ENCODE peak calls at places on chromosomes 11 and 22, in six cellular contexts. One of them, this sample, is unnamed.

GRCh38 chr22:50184541-50185383 is 951 bp upstream of the TRABD start:
- DNase-seq in activated T-cell treated with anti-CD3 and anti-CD28 coated beads, Interleukin-2, amount 50 U/mL, for 72 hours: no peak
- DNase-seq in amygdala: no peak
- DNase-seq in SW480: no peak
- DNase-seq in stimulated activated CD4-positive, alpha-beta T cell treated with anti-CD3 and anti-CD28 coated beads, Interleukin-2, amount 100 ng/mL, for 4 hours: no peak
- DNase-seq in germinal center: no peak
- DNase-seq in this sample: no peak

GRCh38 chr11:69018924-69019323 is 5.9 kb upstream of the MRGPRF start:
- DNase-seq in activated T-cell treated with anti-CD3 and anti-CD28 coated beads, Interleukin-2, amount 50 U/mL, for 72 hours: no peak
- DNase-seq in amygdala: no peak
- DNase-seq in SW480: no peak
- DNase-seq in stimulated activated CD4-positive, alpha-beta T cell treated with anti-CD3 and anti-CD28 coated beads, Interleukin-2, amount 100 ng/mL, for 4 hours: no peak
- DNase-seq in germinal center: no peak
- DNase-seq in this sample: no peak

GRCh38 chr22:49962751-49963646 is 2.4 kb downstream of the PIM3 start:
- DNase-seq in activated T-cell treated with anti-CD3 and anti-CD28 coated beads, Interleukin-2, amount 50 U/mL, for 72 hours: no peak
- DNase-seq in amygdala: no peak
- DNase-seq in SW480: no peak
- DNase-seq in stimulated activated CD4-positive, alpha-beta T cell treated with anti-CD3 and anti-CD28 coated beads, Interleukin-2, amount 100 ng/mL, for 4 hours: no peak
- DNase-seq in germinal center: no peak
- DNase-seq in this sample: no peak

GRCh38 chr11:74820763-74821162 is 72.1 kb downstream of the RNF169 start:
- DNase-seq in activated T-cell treated with anti-CD3 and anti-CD28 coated beads, Interleukin-2, amount 50 U/mL, for 72 hours: no peak
- DNase-seq in amygdala: no peak
- DNase-seq in SW480: no peak
- DNase-seq in stimulated activated CD4-positive, alpha-beta T cell treated with anti-CD3 and anti-CD28 coated beads, Interleukin-2, amount 100 ng/mL, for 4 hours: no peak
- DNase-seq in germinal center: no peak
- DNase-seq in this sample: peak

GRCh38 chr11:68269414-68270081 is 2.2 kb downstream of the C11orf24 start:
- DNase-seq in activated T-cell treated with anti-CD3 and anti-CD28 coated beads, Interleukin-2, amount 50 U/mL, for 72 hours: no peak
- DNase-seq in amygdala: no peak
- DNase-seq in SW480: no peak
- DNase-seq in stimulated activated CD4-positive, alpha-beta T cell treated with anti-CD3 and anti-CD28 coated beads, Interleukin-2, amount 100 ng/mL, for 4 hours: no peak
- DNase-seq in germinal center: no peak
- DNase-seq in this sample: peak

GRCh38 chr11:47553417-47553746 is 450 bp upstream of the CELF1 start:
- DNase-seq in activated T-cell treated with anti-CD3 and anti-CD28 coated beads, Interleukin-2, amount 50 U/mL, for 72 hours: no peak
- DNase-seq in amygdala: no peak
- DNase-seq in SW480: no peak
- DNase-seq in stimulated activated CD4-positive, alpha-beta T cell treated with anti-CD3 and anti-CD28 coated beads, Interleukin-2, amount 100 ng/mL, for 4 hours: no peak
- DNase-seq in germinal center: no peak
- DNase-seq in this sample: no peak

GRCh38 chr11:24617856-24618255 is 121.0 kb downstream of the LUZP2 start:
- DNase-seq in activated T-cell treated with anti-CD3 and anti-CD28 coated beads, Interleukin-2, amount 50 U/mL, for 72 hours: no peak
- DNase-seq in amygdala: no peak
- DNase-seq in SW480: no peak
- DNase-seq in stimulated activated CD4-positive, alpha-beta T cell treated with anti-CD3 and anti-CD28 coated beads, Interleukin-2, amount 100 ng/mL, for 4 hours: no peak
- DNase-seq in germinal center: no peak
- DNase-seq in this sample: no peak

GRCh38 chr11:19557185-19557584 is 155.5 kb upstream of the NAV2 start:
- DNase-seq in activated T-cell treated with anti-CD3 and anti-CD28 coated beads, Interleukin-2, amount 50 U/mL, for 72 hours: no peak
- DNase-seq in amygdala: no peak
- DNase-seq in SW480: no peak
- DNase-seq in stimulated activated CD4-positive, alpha-beta T cell treated with anti-CD3 and anti-CD28 coated beads, Interleukin-2, amount 100 ng/mL, for 4 hours: no peak
- DNase-seq in germinal center: no peak
- DNase-seq in this sample: no peak

GRCh38 chr22:21707677-21708076 is 27.9 kb downstream of the YPEL1 start:
- DNase-seq in activated T-cell treated with anti-CD3 and anti-CD28 coated beads, Interleukin-2, amount 50 U/mL, for 72 hours: no peak
- DNase-seq in amygdala: no peak
- DNase-seq in SW480: no peak
- DNase-seq in stimulated activated CD4-positive, alpha-beta T cell treated with anti-CD3 and anti-CD28 coated beads, Interleukin-2, amount 100 ng/mL, for 4 hours: no peak
- DNase-seq in germinal center: peak
- DNase-seq in this sample: no peak

GRCh38 chr11:45252134-45252856 is 33.8 kb downstream of the SYT13 start:
- DNase-seq in activated T-cell treated with anti-CD3 and anti-CD28 coated beads, Interleukin-2, amount 50 U/mL, for 72 hours: peak
- DNase-seq in amygdala: no peak
- DNase-seq in SW480: peak
- DNase-seq in stimulated activated CD4-positive, alpha-beta T cell treated with anti-CD3 and anti-CD28 coated beads, Interleukin-2, amount 100 ng/mL, for 4 hours: no peak
- DNase-seq in germinal center: peak
- DNase-seq in this sample: no peak

GRCh38 chr11:121521145-121522042 is 68.6 kb upstream of the SORL1-AS1 start:
- DNase-seq in activated T-cell treated with anti-CD3 and anti-CD28 coated beads, Interleukin-2, amount 50 U/mL, for 72 hours: no peak
- DNase-seq in amygdala: no peak
- DNase-seq in SW480: no peak
- DNase-seq in stimulated activated CD4-positive, alpha-beta T cell treated with anti-CD3 and anti-CD28 coated beads, Interleukin-2, amount 100 ng/mL, for 4 hours: no peak
- DNase-seq in germinal center: no peak
- DNase-seq in this sample: no peak

GRCh38 chr11:99632969-99633368 is 612.2 kb downstream of the CNTN5 start:
- DNase-seq in activated T-cell treated with anti-CD3 and anti-CD28 coated beads, Interleukin-2, amount 50 U/mL, for 72 hours: no peak
- DNase-seq in amygdala: no peak
- DNase-seq in SW480: no peak
- DNase-seq in stimulated activated CD4-positive, alpha-beta T cell treated with anti-CD3 and anti-CD28 coated beads, Interleukin-2, amount 100 ng/mL, for 4 hours: no peak
- DNase-seq in germinal center: no peak
- DNase-seq in this sample: no peak

GRCh38 chr22:35138521-35138920 is 72.6 kb downstream of the ISX start:
- DNase-seq in activated T-cell treated with anti-CD3 and anti-CD28 coated beads, Interleukin-2, amount 50 U/mL, for 72 hours: no peak
- DNase-seq in amygdala: no peak
- DNase-seq in SW480: no peak
- DNase-seq in stimulated activated CD4-positive, alpha-beta T cell treated with anti-CD3 and anti-CD28 coated beads, Interleukin-2, amount 100 ng/mL, for 4 hours: no peak
- DNase-seq in germinal center: no peak
- DNase-seq in this sample: no peak

GRCh38 chr22:37340331-37341262 is 58.3 kb downstream of the CYTH4 start:
- DNase-seq in activated T-cell treated with anti-CD3 and anti-CD28 coated beads, Interleukin-2, amount 50 U/mL, for 72 hours: no peak
- DNase-seq in amygdala: no peak
- DNase-seq in SW480: no peak
- DNase-seq in stimulated activated CD4-positive, alpha-beta T cell treated with anti-CD3 and anti-CD28 coated beads, Interleukin-2, amount 100 ng/mL, for 4 hours: no peak
- DNase-seq in germinal center: no peak
- DNase-seq in this sample: no peak

GRCh38 chr22:43166132-43166930 is 15.0 kb downstream of the TSPO start:
- DNase-seq in activated T-cell treated with anti-CD3 and anti-CD28 coated beads, Interleukin-2, amount 50 U/mL, for 72 hours: no peak
- DNase-seq in amygdala: no peak
- DNase-seq in SW480: no peak
- DNase-seq in stimulated activated CD4-positive, alpha-beta T cell treated with anti-CD3 and anti-CD28 coated beads, Interleukin-2, amount 100 ng/mL, for 4 hours: no peak
- DNase-seq in germinal center: no peak
- DNase-seq in this sample: no peak

GRCh38 chr22:37746366-37747089 is 49.7 kb downstream of the TRIOBP start:
- DNase-seq in activated T-cell treated with anti-CD3 and anti-CD28 coated beads, Interleukin-2, amount 50 U/mL, for 72 hours: no peak
- DNase-seq in amygdala: no peak
- DNase-seq in SW480: no peak
- DNase-seq in stimulated activated CD4-positive, alpha-beta T cell treated with anti-CD3 and anti-CD28 coated beads, Interleukin-2, amount 100 ng/mL, for 4 hours: peak
- DNase-seq in germinal center: no peak
- DNase-seq in this sample: no peak

GRCh38 chr11:72493426-72494108 is 59.2 kb upstream of the CLPB start:
- DNase-seq in activated T-cell treated with anti-CD3 and anti-CD28 coated beads, Interleukin-2, amount 50 U/mL, for 72 hours: no peak
- DNase-seq in amygdala: no peak
- DNase-seq in SW480: peak
- DNase-seq in stimulated activated CD4-positive, alpha-beta T cell treated with anti-CD3 and anti-CD28 coated beads, Interleukin-2, amount 100 ng/mL, for 4 hours: no peak
- DNase-seq in germinal center: no peak
- DNase-seq in this sample: no peak

GRCh38 chr11:134481135-134481534 is 69.1 kb upstream of the B3GAT1 start:
- DNase-seq in activated T-cell treated with anti-CD3 and anti-CD28 coated beads, Interleukin-2, amount 50 U/mL, for 72 hours: no peak
- DNase-seq in amygdala: no peak
- DNase-seq in SW480: no peak
- DNase-seq in stimulated activated CD4-positive, alpha-beta T cell treated with anti-CD3 and anti-CD28 coated beads, Interleukin-2, amount 100 ng/mL, for 4 hours: no peak
- DNase-seq in germinal center: no peak
- DNase-seq in this sample: no peak

GRCh38 chr22:46972256-46972655 is 209.8 kb downstream of the TBC1D22A start:
- DNase-seq in activated T-cell treated with anti-CD3 and anti-CD28 coated beads, Interleukin-2, amount 50 U/mL, for 72 hours: no peak
- DNase-seq in amygdala: no peak
- DNase-seq in SW480: no peak
- DNase-seq in stimulated activated CD4-positive, alpha-beta T cell treated with anti-CD3 and anti-CD28 coated beads, Interleukin-2, amount 100 ng/mL, for 4 hours: no peak
- DNase-seq in germinal center: no peak
- DNase-seq in this sample: no peak

GRCh38 chr22:28019360-28019759 is 100.3 kb upstream of the PITPNB start:
- DNase-seq in activated T-cell treated with anti-CD3 and anti-CD28 coated beads, Interleukin-2, amount 50 U/mL, for 72 hours: peak
- DNase-seq in amygdala: no peak
- DNase-seq in SW480: peak
- DNase-seq in stimulated activated CD4-positive, alpha-beta T cell treated with anti-CD3 and anti-CD28 coated beads, Interleukin-2, amount 100 ng/mL, for 4 hours: no peak
- DNase-seq in germinal center: no peak
- DNase-seq in this sample: no peak

GRCh38 chr11:93221539-93221938 is 23.7 kb upstream of the SLC36A4 start:
- DNase-seq in activated T-cell treated with anti-CD3 and anti-CD28 coated beads, Interleukin-2, amount 50 U/mL, for 72 hours: no peak
- DNase-seq in amygdala: no peak
- DNase-seq in SW480: peak
- DNase-seq in stimulated activated CD4-positive, alpha-beta T cell treated with anti-CD3 and anti-CD28 coated beads, Interleukin-2, amount 100 ng/mL, for 4 hours: no peak
- DNase-seq in germinal center: no peak
- DNase-seq in this sample: no peak

GRCh38 chr11:133476570-133477262 is 55.6 kb downstream of the OPCML start:
- DNase-seq in activated T-cell treated with anti-CD3 and anti-CD28 coated beads, Interleukin-2, amount 50 U/mL, for 72 hours: no peak
- DNase-seq in amygdala: no peak
- DNase-seq in SW480: no peak
- DNase-seq in stimulated activated CD4-positive, alpha-beta T cell treated with anti-CD3 and anti-CD28 coated beads, Interleukin-2, amount 100 ng/mL, for 4 hours: no peak
- DNase-seq in germinal center: no peak
- DNase-seq in this sample: no peak

GRCh38 chr22:30882181-30882771 is 86.3 kb downstream of the MORC2 start:
- DNase-seq in activated T-cell treated with anti-CD3 and anti-CD28 coated beads, Interleukin-2, amount 50 U/mL, for 72 hours: no peak
- DNase-seq in amygdala: no peak
- DNase-seq in SW480: no peak
- DNase-seq in stimulated activated CD4-positive, alpha-beta T cell treated with anti-CD3 and anti-CD28 coated beads, Interleukin-2, amount 100 ng/mL, for 4 hours: no peak
- DNase-seq in germinal center: no peak
- DNase-seq in this sample: no peak

GRCh38 chr11:101618691-101619090 is 34.9 kb upstream of the TRPC6 start:
- DNase-seq in activated T-cell treated with anti-CD3 and anti-CD28 coated beads, Interleukin-2, amount 50 U/mL, for 72 hours: no peak
- DNase-seq in amygdala: no peak
- DNase-seq in SW480: no peak
- DNase-seq in stimulated activated CD4-positive, alpha-beta T cell treated with anti-CD3 and anti-CD28 coated beads, Interleukin-2, amount 100 ng/mL, for 4 hours: no peak
- DNase-seq in germinal center: no peak
- DNase-seq in this sample: peak

GRCh38 chr22:46067159-46068111 is 82.9 kb upstream of the PPARA start:
- DNase-seq in activated T-cell treated with anti-CD3 and anti-CD28 coated beads, Interleukin-2, amount 50 U/mL, for 72 hours: no peak
- DNase-seq in amygdala: no peak
- DNase-seq in SW480: no peak
- DNase-seq in stimulated activated CD4-positive, alpha-beta T cell treated with anti-CD3 and anti-CD28 coated beads, Interleukin-2, amount 100 ng/mL, for 4 hours: no peak
- DNase-seq in germinal center: no peak
- DNase-seq in this sample: no peak

GRCh38 chr11:132780051-132780450 is 752.2 kb downstream of the OPCML start:
- DNase-seq in activated T-cell treated with anti-CD3 and anti-CD28 coated beads, Interleukin-2, amount 50 U/mL, for 72 hours: no peak
- DNase-seq in amygdala: no peak
- DNase-seq in SW480: no peak
- DNase-seq in stimulated activated CD4-positive, alpha-beta T cell treated with anti-CD3 and anti-CD28 coated beads, Interleukin-2, amount 100 ng/mL, for 4 hours: no peak
- DNase-seq in germinal center: no peak
- DNase-seq in this sample: no peak

GRCh38 chr22:19120829-19121630 is 1.2 kb downstream of the DGCR2 start:
- DNase-seq in activated T-cell treated with anti-CD3 and anti-CD28 coated beads, Interleukin-2, amount 50 U/mL, for 72 hours: peak
- DNase-seq in amygdala: no peak
- DNase-seq in SW480: peak
- DNase-seq in stimulated activated CD4-positive, alpha-beta T cell treated with anti-CD3 and anti-CD28 coated beads, Interleukin-2, amount 100 ng/mL, for 4 hours: no peak
- DNase-seq in germinal center: no peak
- DNase-seq in this sample: no peak

GRCh38 chr22:42269407-42270177 is 861 bp downstream of the TCF20 start:
- DNase-seq in activated T-cell treated with anti-CD3 and anti-CD28 coated beads, Interleukin-2, amount 50 U/mL, for 72 hours: peak
- DNase-seq in amygdala: no peak
- DNase-seq in SW480: peak
- DNase-seq in stimulated activated CD4-positive, alpha-beta T cell treated with anti-CD3 and anti-CD28 coated beads, Interleukin-2, amount 100 ng/mL, for 4 hours: peak
- DNase-seq in germinal center: peak
- DNase-seq in this sample: no peak

GRCh38 chr11:2206291-2206690 is 34.7 kb upstream of the TH start:
- DNase-seq in activated T-cell treated with anti-CD3 and anti-CD28 coated beads, Interleukin-2, amount 50 U/mL, for 72 hours: no peak
- DNase-seq in amygdala: no peak
- DNase-seq in SW480: no peak
- DNase-seq in stimulated activated CD4-positive, alpha-beta T cell treated with anti-CD3 and anti-CD28 coated beads, Interleukin-2, amount 100 ng/mL, for 4 hours: no peak
- DNase-seq in germinal center: no peak
- DNase-seq in this sample: no peak

GRCh38 chr11:115104851-115105453 is 399.3 kb downstream of the CADM1 start:
- DNase-seq in activated T-cell treated with anti-CD3 and anti-CD28 coated beads, Interleukin-2, amount 50 U/mL, for 72 hours: no peak
- DNase-seq in amygdala: no peak
- DNase-seq in SW480: no peak
- DNase-seq in stimulated activated CD4-positive, alpha-beta T cell treated with anti-CD3 and anti-CD28 coated beads, Interleukin-2, amount 100 ng/mL, for 4 hours: no peak
- DNase-seq in germinal center: no peak
- DNase-seq in this sample: no peak

GRCh38 chr11:61118406-61118805 is 16.1 kb downstream of the CD5 start:
- DNase-seq in activated T-cell treated with anti-CD3 and anti-CD28 coated beads, Interleukin-2, amount 50 U/mL, for 72 hours: no peak
- DNase-seq in amygdala: no peak
- DNase-seq in SW480: no peak
- DNase-seq in stimulated activated CD4-positive, alpha-beta T cell treated with anti-CD3 and anti-CD28 coated beads, Interleukin-2, amount 100 ng/mL, for 4 hours: no peak
- DNase-seq in germinal center: no peak
- DNase-seq in this sample: no peak

GRCh38 chr22:32788884-32789624 is 12.5 kb upstream of the TIMP3 start:
- DNase-seq in activated T-cell treated with anti-CD3 and anti-CD28 coated beads, Interleukin-2, amount 50 U/mL, for 72 hours: no peak
- DNase-seq in amygdala: no peak
- DNase-seq in SW480: peak
- DNase-seq in stimulated activated CD4-positive, alpha-beta T cell treated with anti-CD3 and anti-CD28 coated beads, Interleukin-2, amount 100 ng/mL, for 4 hours: no peak
- DNase-seq in germinal center: no peak
- DNase-seq in this sample: peak

GRCh38 chr11:131975624-131976420 is 605.4 kb downstream of the NTM start:
- DNase-seq in activated T-cell treated with anti-CD3 and anti-CD28 coated beads, Interleukin-2, amount 50 U/mL, for 72 hours: no peak
- DNase-seq in amygdala: no peak
- DNase-seq in SW480: no peak
- DNase-seq in stimulated activated CD4-positive, alpha-beta T cell treated with anti-CD3 and anti-CD28 coated beads, Interleukin-2, amount 100 ng/mL, for 4 hours: no peak
- DNase-seq in germinal center: no peak
- DNase-seq in this sample: no peak

GRCh38 chr11:65551572-65552398 is 6.4 kb downstream of the LTBP3 start:
- DNase-seq in activated T-cell treated with anti-CD3 and anti-CD28 coated beads, Interleukin-2, amount 50 U/mL, for 72 hours: peak
- DNase-seq in amygdala: no peak
- DNase-seq in SW480: peak
- DNase-seq in stimulated activated CD4-positive, alpha-beta T cell treated with anti-CD3 and anti-CD28 coated beads, Interleukin-2, amount 100 ng/mL, for 4 hours: no peak
- DNase-seq in germinal center: peak
- DNase-seq in this sample: no peak

GRCh38 chr11:613369-613968 is 2.3 kb downstream of the IRF7 start:
- DNase-seq in activated T-cell treated with anti-CD3 and anti-CD28 coated beads, Interleukin-2, amount 50 U/mL, for 72 hours: peak
- DNase-seq in amygdala: no peak
- DNase-seq in SW480: peak
- DNase-seq in stimulated activated CD4-positive, alpha-beta T cell treated with anti-CD3 and anti-CD28 coated beads, Interleukin-2, amount 100 ng/mL, for 4 hours: peak
- DNase-seq in germinal center: peak
- DNase-seq in this sample: no peak